ENCODE peak calls at places on chromosomes 3 and 15, in seven cellular contexts. G, T, N, K, D, Q and U are unnamed samples.

GRCh38 chr15:99371180-99372103 is 120.2 kb downstream of the LRRC28 start:
- DNase-seq in G (peak), T (no peak), N (peak), K (no peak), D (no peak), Q (no peak), U (no peak)

GRCh38 chr3:106332884-106333283 is 464.1 kb upstream of the CBLB start:
- DNase-seq in G (no peak), T (peak), N (no peak), K (no peak), D (peak), Q (peak), U (no peak)

GRCh38 chr15:98745650-98746374 is 97.5 kb downstream of the IGF1R start:
- DNase-seq in G (peak), T (peak), N (no peak), K (peak), D (no peak), Q (no peak), U (no peak)

GRCh38 chr3:153072856-153073255 is 89.2 kb upstream of the RAP2B start:
- DNase-seq in G (no peak), T (peak), N (no peak), K (no peak), D (no peak), Q (no peak), U (no peak)

GRCh38 chr3:194871143-194871863 is 185.6 kb downstream of the FAM43A start:
- DNase-seq in G (peak), T (peak), N (no peak), K (peak), D (no peak), Q (no peak), U (no peak)

GRCh38 chr3:14802332-14802731 is 16.4 kb upstream of the FGD5 start:
- DNase-seq in G (no peak), T (no peak), N (no peak), K (no peak), D (no peak), Q (no peak), U (peak)

GRCh38 chr3:13528217-13528801 is 20.6 kb upstream of the FBLN2 start:
- DNase-seq in G (peak), T (peak), N (no peak), K (no peak), D (no peak), Q (no peak), U (no peak)

GRCh38 chr3:143486611-143487010 is 361.7 kb downstream of the SLC9A9 start:
- DNase-seq in G (no peak), T (no peak), N (no peak), K (no peak), D (no peak), Q (no peak), U (no peak)

GRCh38 chr3:197465996-197466549 is 89.7 kb downstream of the BDH1 start:
- DNase-seq in G (peak), T (peak), N (no peak), K (no peak), D (no peak), Q (no peak), U (no peak)

GRCh38 chr3:131981381-131981780 is 53.4 kb downstream of the CPNE4 start:
- DNase-seq in G (no peak), T (no peak), N (no peak), K (no peak), D (no peak), Q (no peak), U (no peak)

GRCh38 chr3:55161256-55161655 is 233.4 kb upstream of the LRTM1 start:
- DNase-seq in G (peak), T (no peak), N (no peak), K (no peak), D (no peak), Q (no peak), U (no peak)

GRCh38 chr3:23333633-23334032 is 130.5 kb downstream of the UBE2E2 start:
- DNase-seq in G (no peak), T (no peak), N (no peak), K (no peak), D (no peak), Q (no peak), U (no peak)